ENCODE peak calls at places on chromosomes 3 and 15, in nine cellular contexts. One of them, this sample, is unnamed.

GRCh38 chr3:125003369-125003853 is 52.4 kb downstream of the HEG1 start:
- DNase-seq in Daoy: no peak
- DNase-seq in stimulated activated CD4-positive, alpha-beta T cell treated with anti-CD3 and anti-CD28 coated beads, Interleukin-2, amount 100 ng/mL, for 48 hours: no peak
- DNase-seq in NCI-H1694 treated with DMSO at 0.1 percent for 48 hours: no peak
- DNase-seq in activated effector memory CD4-positive, alpha-beta T cell treated with anti-CD3 and anti-CD28 coated beads, Interleukin-2, amount 50 U/mL, for 16 hours: no peak
- DNase-seq in activated CD4-positive, alpha-beta T cell treated with anti-CD3 and anti-CD28 coated beads, Interleukin-2, amount 50 U/mL, for 24 hours: no peak
- DNase-seq in endothelial cell: no peak
- DNase-seq in RCC 7860: no peak
- DNase-seq in posterior vena cava: no peak
- DNase-seq in this sample: no peak

GRCh38 chr3:161014997-161015749 is 90.0 kb downstream of the B3GALNT1 start:
- DNase-seq in NCI-H1694 treated with DMSO at 0.1 percent for 48 hours: peak; percentile 35
- DNase-seq in activated CD4-positive, alpha-beta T cell treated with anti-CD3 and anti-CD28 coated beads, Interleukin-2, amount 50 U/mL, for 24 hours: no peak
- DNase-seq in Daoy: no peak
- DNase-seq in activated effector memory CD4-positive, alpha-beta T cell treated with anti-CD3 and anti-CD28 coated beads, Interleukin-2, amount 50 U/mL, for 16 hours: no peak
- DNase-seq in posterior vena cava: no peak
- DNase-seq in stimulated activated CD4-positive, alpha-beta T cell treated with anti-CD3 and anti-CD28 coated beads, Interleukin-2, amount 100 ng/mL, for 48 hours: no peak
- DNase-seq in endothelial cell: no peak
- DNase-seq in RCC 7860: no peak
- DNase-seq in this sample: no peak

GRCh38 chr3:23646201-23646955 is 159.4 kb upstream of the UBE2E1 start:
- DNase-seq in activated CD4-positive, alpha-beta T cell treated with anti-CD3 and anti-CD28 coated beads, Interleukin-2, amount 50 U/mL, for 24 hours: no peak
- DNase-seq in RCC 7860: no peak
- DNase-seq in Daoy: no peak
- DNase-seq in endothelial cell: no peak
- DNase-seq in NCI-H1694 treated with DMSO at 0.1 percent for 48 hours: no peak
- DNase-seq in activated effector memory CD4-positive, alpha-beta T cell treated with anti-CD3 and anti-CD28 coated beads, Interleukin-2, amount 50 U/mL, for 16 hours: no peak
- DNase-seq in stimulated activated CD4-positive, alpha-beta T cell treated with anti-CD3 and anti-CD28 coated beads, Interleukin-2, amount 100 ng/mL, for 48 hours: no peak
- DNase-seq in posterior vena cava: no peak
- DNase-seq in this sample: no peak

GRCh38 chr3:87120850-87121249 is 106.3 kb upstream of the CHMP2B start:
- DNase-seq in Daoy: no peak
- DNase-seq in posterior vena cava: no peak
- DNase-seq in NCI-H1694 treated with DMSO at 0.1 percent for 48 hours: peak; percentile 21
- DNase-seq in activated CD4-positive, alpha-beta T cell treated with anti-CD3 and anti-CD28 coated beads, Interleukin-2, amount 50 U/mL, for 24 hours: no peak
- DNase-seq in endothelial cell: no peak
- DNase-seq in activated effector memory CD4-positive, alpha-beta T cell treated with anti-CD3 and anti-CD28 coated beads, Interleukin-2, amount 50 U/mL, for 16 hours: no peak
- DNase-seq in RCC 7860: no peak
- DNase-seq in stimulated activated CD4-positive, alpha-beta T cell treated with anti-CD3 and anti-CD28 coated beads, Interleukin-2, amount 100 ng/mL, for 48 hours: no peak
- DNase-seq in this sample: no peak

GRCh38 chr3:52742418-52743041 is 28.2 kb downstream of the NEK4 start:
- DNase-seq in stimulated activated CD4-positive, alpha-beta T cell treated with anti-CD3 and anti-CD28 coated beads, Interleukin-2, amount 100 ng/mL, for 48 hours: no peak
- DNase-seq in activated effector memory CD4-positive, alpha-beta T cell treated with anti-CD3 and anti-CD28 coated beads, Interleukin-2, amount 50 U/mL, for 16 hours: no peak
- DNase-seq in NCI-H1694 treated with DMSO at 0.1 percent for 48 hours: peak; percentile 12
- DNase-seq in activated CD4-positive, alpha-beta T cell treated with anti-CD3 and anti-CD28 coated beads, Interleukin-2, amount 50 U/mL, for 24 hours: no peak
- DNase-seq in endothelial cell: no peak
- DNase-seq in Daoy: peak; percentile 3
- DNase-seq in RCC 7860: peak; percentile 25
- DNase-seq in posterior vena cava: no peak
- DNase-seq in this sample: peak; percentile 49

GRCh38 chr15:63015618-63016017 is 26.9 kb upstream of the TPM1 start:
- DNase-seq in RCC 7860: peak; percentile 75
- DNase-seq in posterior vena cava: no peak
- DNase-seq in activated effector memory CD4-positive, alpha-beta T cell treated with anti-CD3 and anti-CD28 coated beads, Interleukin-2, amount 50 U/mL, for 16 hours: no peak
- DNase-seq in stimulated activated CD4-positive, alpha-beta T cell treated with anti-CD3 and anti-CD28 coated beads, Interleukin-2, amount 100 ng/mL, for 48 hours: no peak
- DNase-seq in endothelial cell: no peak
- DNase-seq in NCI-H1694 treated with DMSO at 0.1 percent for 48 hours: no peak
- DNase-seq in Daoy: peak; percentile 69
- DNase-seq in activated CD4-positive, alpha-beta T cell treated with anti-CD3 and anti-CD28 coated beads, Interleukin-2, amount 50 U/mL, for 24 hours: no peak
- DNase-seq in this sample: no peak

GRCh38 chr3:123817413-123817812 is 66.7 kb downstream of the MYLK start:
- DNase-seq in RCC 7860: no peak
- DNase-seq in stimulated activated CD4-positive, alpha-beta T cell treated with anti-CD3 and anti-CD28 coated beads, Interleukin-2, amount 100 ng/mL, for 48 hours: no peak
- DNase-seq in activated CD4-positive, alpha-beta T cell treated with anti-CD3 and anti-CD28 coated beads, Interleukin-2, amount 50 U/mL, for 24 hours: no peak
- DNase-seq in Daoy: peak; percentile 36
- DNase-seq in NCI-H1694 treated with DMSO at 0.1 percent for 48 hours: no peak
- DNase-seq in endothelial cell: no peak
- DNase-seq in activated effector memory CD4-positive, alpha-beta T cell treated with anti-CD3 and anti-CD28 coated beads, Interleukin-2, amount 50 U/mL, for 16 hours: no peak
- DNase-seq in posterior vena cava: no peak
- DNase-seq in this sample: no peak

GRCh38 chr3:42300013-42300412 is 34.0 kb upstream of the CCK start:
- DNase-seq in activated CD4-positive, alpha-beta T cell treated with anti-CD3 and anti-CD28 coated beads, Interleukin-2, amount 50 U/mL, for 24 hours: no peak
- DNase-seq in Daoy: peak; percentile 19
- DNase-seq in activated effector memory CD4-positive, alpha-beta T cell treated with anti-CD3 and anti-CD28 coated beads, Interleukin-2, amount 50 U/mL, for 16 hours: no peak
- DNase-seq in stimulated activated CD4-positive, alpha-beta T cell treated with anti-CD3 and anti-CD28 coated beads, Interleukin-2, amount 100 ng/mL, for 48 hours: peak; percentile 9
- DNase-seq in NCI-H1694 treated with DMSO at 0.1 percent for 48 hours: no peak
- DNase-seq in posterior vena cava: no peak
- DNase-seq in endothelial cell: peak; percentile 68
- DNase-seq in RCC 7860: no peak
- DNase-seq in this sample: no peak

GRCh38 chr3:136728434-136728833 is 23.7 kb downstream of the STAG1 start:
- DNase-seq in activated CD4-positive, alpha-beta T cell treated with anti-CD3 and anti-CD28 coated beads, Interleukin-2, amount 50 U/mL, for 24 hours: no peak
- DNase-seq in stimulated activated CD4-positive, alpha-beta T cell treated with anti-CD3 and anti-CD28 coated beads, Interleukin-2, amount 100 ng/mL, for 48 hours: no peak
- DNase-seq in endothelial cell: no peak
- DNase-seq in Daoy: no peak
- DNase-seq in activated effector memory CD4-positive, alpha-beta T cell treated with anti-CD3 and anti-CD28 coated beads, Interleukin-2, amount 50 U/mL, for 16 hours: no peak
- DNase-seq in posterior vena cava: no peak
- DNase-seq in NCI-H1694 treated with DMSO at 0.1 percent for 48 hours: no peak
- DNase-seq in RCC 7860: no peak
- DNase-seq in this sample: no peak

GRCh38 chr15:44802336-44802735 is 66.0 kb downstream of the TRIM69 start:
- DNase-seq in activated CD4-positive, alpha-beta T cell treated with anti-CD3 and anti-CD28 coated beads, Interleukin-2, amount 50 U/mL, for 24 hours: no peak
- DNase-seq in endothelial cell: no peak
- DNase-seq in Daoy: no peak
- DNase-seq in NCI-H1694 treated with DMSO at 0.1 percent for 48 hours: no peak
- DNase-seq in posterior vena cava: no peak
- DNase-seq in stimulated activated CD4-positive, alpha-beta T cell treated with anti-CD3 and anti-CD28 coated beads, Interleukin-2, amount 100 ng/mL, for 48 hours: no peak
- DNase-seq in activated effector memory CD4-positive, alpha-beta T cell treated with anti-CD3 and anti-CD28 coated beads, Interleukin-2, amount 50 U/mL, for 16 hours: no peak
- DNase-seq in RCC 7860: no peak
- DNase-seq in this sample: no peak

GRCh38 chr3:152309535-152310317 is 41.0 kb downstream of the MBNL1 start:
- DNase-seq in RCC 7860: peak; percentile 82
- DNase-seq in NCI-H1694 treated with DMSO at 0.1 percent for 48 hours: no peak
- DNase-seq in activated CD4-positive, alpha-beta T cell treated with anti-CD3 and anti-CD28 coated beads, Interleukin-2, amount 50 U/mL, for 24 hours: no peak
- DNase-seq in endothelial cell: no peak
- DNase-seq in stimulated activated CD4-positive, alpha-beta T cell treated with anti-CD3 and anti-CD28 coated beads, Interleukin-2, amount 100 ng/mL, for 48 hours: no peak
- DNase-seq in activated effector memory CD4-positive, alpha-beta T cell treated with anti-CD3 and anti-CD28 coated beads, Interleukin-2, amount 50 U/mL, for 16 hours: no peak
- DNase-seq in Daoy: no peak
- DNase-seq in posterior vena cava: no peak
- DNase-seq in this sample: no peak

GRCh38 chr15:97875513-97876285 is 84.8 kb upstream of the ARRDC4 start:
- DNase-seq in activated effector memory CD4-positive, alpha-beta T cell treated with anti-CD3 and anti-CD28 coated beads, Interleukin-2, amount 50 U/mL, for 16 hours: no peak
- DNase-seq in NCI-H1694 treated with DMSO at 0.1 percent for 48 hours: no peak
- DNase-seq in RCC 7860: no peak
- DNase-seq in Daoy: peak; percentile 79
- DNase-seq in activated CD4-positive, alpha-beta T cell treated with anti-CD3 and anti-CD28 coated beads, Interleukin-2, amount 50 U/mL, for 24 hours: no peak
- DNase-seq in stimulated activated CD4-positive, alpha-beta T cell treated with anti-CD3 and anti-CD28 coated beads, Interleukin-2, amount 100 ng/mL, for 48 hours: no peak
- DNase-seq in endothelial cell: peak; percentile 33
- DNase-seq in posterior vena cava: no peak
- DNase-seq in this sample: no peak

GRCh38 chr3:80213076-80213475 is 445.3 kb upstream of the ROBO1 start:
- DNase-seq in Daoy: no peak
- DNase-seq in RCC 7860: no peak
- DNase-seq in NCI-H1694 treated with DMSO at 0.1 percent for 48 hours: no peak
- DNase-seq in activated CD4-positive, alpha-beta T cell treated with anti-CD3 and anti-CD28 coated beads, Interleukin-2, amount 50 U/mL, for 24 hours: no peak
- DNase-seq in activated effector memory CD4-positive, alpha-beta T cell treated with anti-CD3 and anti-CD28 coated beads, Interleukin-2, amount 50 U/mL, for 16 hours: no peak
- DNase-seq in endothelial cell: no peak
- DNase-seq in posterior vena cava: no peak
- DNase-seq in stimulated activated CD4-positive, alpha-beta T cell treated with anti-CD3 and anti-CD28 coated beads, Interleukin-2, amount 100 ng/mL, for 48 hours: no peak
- DNase-seq in this sample: no peak

GRCh38 chr3:55897573-55898224 is 410.6 kb upstream of the WNT5A start:
- DNase-seq in endothelial cell: peak; percentile 12
- DNase-seq in RCC 7860: no peak
- DNase-seq in stimulated activated CD4-positive, alpha-beta T cell treated with anti-CD3 and anti-CD28 coated beads, Interleukin-2, amount 100 ng/mL, for 48 hours: no peak
- DNase-seq in activated effector memory CD4-positive, alpha-beta T cell treated with anti-CD3 and anti-CD28 coated beads, Interleukin-2, amount 50 U/mL, for 16 hours: no peak
- DNase-seq in NCI-H1694 treated with DMSO at 0.1 percent for 48 hours: no peak
- DNase-seq in activated CD4-positive, alpha-beta T cell treated with anti-CD3 and anti-CD28 coated beads, Interleukin-2, amount 50 U/mL, for 24 hours: no peak
- DNase-seq in posterior vena cava: no peak
- DNase-seq in Daoy: peak; percentile 25
- DNase-seq in this sample: no peak

GRCh38 chr15:36682091-36682490 is 102.7 kb downstream of the CDIN1 start:
- DNase-seq in posterior vena cava: no peak
- DNase-seq in activated CD4-positive, alpha-beta T cell treated with anti-CD3 and anti-CD28 coated beads, Interleukin-2, amount 50 U/mL, for 24 hours: no peak
- DNase-seq in NCI-H1694 treated with DMSO at 0.1 percent for 48 hours: no peak
- DNase-seq in RCC 7860: no peak
- DNase-seq in stimulated activated CD4-positive, alpha-beta T cell treated with anti-CD3 and anti-CD28 coated beads, Interleukin-2, amount 100 ng/mL, for 48 hours: no peak
- DNase-seq in activated effector memory CD4-positive, alpha-beta T cell treated with anti-CD3 and anti-CD28 coated beads, Interleukin-2, amount 50 U/mL, for 16 hours: no peak
- DNase-seq in Daoy: no peak
- DNase-seq in endothelial cell: no peak
- DNase-seq in this sample: no peak

GRCh38 chr15:58467722-58468436 is 36.1 kb downstream of the LIPC start:
- DNase-seq in RCC 7860: peak; percentile 63
- DNase-seq in endothelial cell: no peak
- DNase-seq in posterior vena cava: no peak
- DNase-seq in activated CD4-positive, alpha-beta T cell treated with anti-CD3 and anti-CD28 coated beads, Interleukin-2, amount 50 U/mL, for 24 hours: no peak
- DNase-seq in NCI-H1694 treated with DMSO at 0.1 percent for 48 hours: no peak
- DNase-seq in activated effector memory CD4-positive, alpha-beta T cell treated with anti-CD3 and anti-CD28 coated beads, Interleukin-2, amount 50 U/mL, for 16 hours: no peak
- DNase-seq in Daoy: no peak
- DNase-seq in stimulated activated CD4-positive, alpha-beta T cell treated with anti-CD3 and anti-CD28 coated beads, Interleukin-2, amount 100 ng/mL, for 48 hours: no peak
- DNase-seq in this sample: no peak

GRCh38 chr3:61796088-61796680 is 234.8 kb downstream of the PTPRG start:
- DNase-seq in Daoy: no peak
- DNase-seq in posterior vena cava: no peak
- DNase-seq in activated effector memory CD4-positive, alpha-beta T cell treated with anti-CD3 and anti-CD28 coated beads, Interleukin-2, amount 50 U/mL, for 16 hours: no peak
- DNase-seq in NCI-H1694 treated with DMSO at 0.1 percent for 48 hours: no peak
- DNase-seq in stimulated activated CD4-positive, alpha-beta T cell treated with anti-CD3 and anti-CD28 coated beads, Interleukin-2, amount 100 ng/mL, for 48 hours: no peak
- DNase-seq in endothelial cell: no peak
- DNase-seq in RCC 7860: no peak
- DNase-seq in activated CD4-positive, alpha-beta T cell treated with anti-CD3 and anti-CD28 coated beads, Interleukin-2, amount 50 U/mL, for 24 hours: no peak
- DNase-seq in this sample: no peak

GRCh38 chr3:99686955-99687612 is 48.7 kb downstream of the COL8A1 start:
- DNase-seq in stimulated activated CD4-positive, alpha-beta T cell treated with anti-CD3 and anti-CD28 coated beads, Interleukin-2, amount 100 ng/mL, for 48 hours: peak; percentile 41
- DNase-seq in endothelial cell: peak; percentile 76
- DNase-seq in activated effector memory CD4-positive, alpha-beta T cell treated with anti-CD3 and anti-CD28 coated beads, Interleukin-2, amount 50 U/mL, for 16 hours: peak; percentile 66
- DNase-seq in posterior vena cava: peak; percentile 86
- DNase-seq in activated CD4-positive, alpha-beta T cell treated with anti-CD3 and anti-CD28 coated beads, Interleukin-2, amount 50 U/mL, for 24 hours: peak; percentile 4
- DNase-seq in Daoy: peak; percentile 71
- DNase-seq in RCC 7860: peak; percentile 58
- DNase-seq in NCI-H1694 treated with DMSO at 0.1 percent for 48 hours: peak; percentile 19
- DNase-seq in this sample: no peak

GRCh38 chr3:169286214-169286613 is 377.3 kb downstream of the MECOM start:
- DNase-seq in posterior vena cava: no peak
- DNase-seq in RCC 7860: no peak
- DNase-seq in NCI-H1694 treated with DMSO at 0.1 percent for 48 hours: no peak
- DNase-seq in activated CD4-positive, alpha-beta T cell treated with anti-CD3 and anti-CD28 coated beads, Interleukin-2, amount 50 U/mL, for 24 hours: no peak
- DNase-seq in activated effector memory CD4-positive, alpha-beta T cell treated with anti-CD3 and anti-CD28 coated beads, Interleukin-2, amount 50 U/mL, for 16 hours: no peak
- DNase-seq in endothelial cell: no peak
- DNase-seq in stimulated activated CD4-positive, alpha-beta T cell treated with anti-CD3 and anti-CD28 coated beads, Interleukin-2, amount 100 ng/mL, for 48 hours: no peak
- DNase-seq in Daoy: no peak
- DNase-seq in this sample: no peak

GRCh38 chr3:66083096-66083960 is 44.6 kb upstream of the MAGI1 start:
- DNase-seq in Daoy: no peak
- DNase-seq in endothelial cell: no peak
- DNase-seq in posterior vena cava: no peak
- DNase-seq in activated effector memory CD4-positive, alpha-beta T cell treated with anti-CD3 and anti-CD28 coated beads, Interleukin-2, amount 50 U/mL, for 16 hours: no peak
- DNase-seq in RCC 7860: no peak
- DNase-seq in stimulated activated CD4-positive, alpha-beta T cell treated with anti-CD3 and anti-CD28 coated beads, Interleukin-2, amount 100 ng/mL, for 48 hours: no peak
- DNase-seq in activated CD4-positive, alpha-beta T cell treated with anti-CD3 and anti-CD28 coated beads, Interleukin-2, amount 50 U/mL, for 24 hours: no peak
- DNase-seq in NCI-H1694 treated with DMSO at 0.1 percent for 48 hours: no peak
- DNase-seq in this sample: no peak

GRCh38 chr3:196585044-196585757 is 16.7 kb downstream of the FBXO45 start:
- DNase-seq in activated CD4-positive, alpha-beta T cell treated with anti-CD3 and anti-CD28 coated beads, Interleukin-2, amount 50 U/mL, for 24 hours: no peak
- DNase-seq in activated effector memory CD4-positive, alpha-beta T cell treated with anti-CD3 and anti-CD28 coated beads, Interleukin-2, amount 50 U/mL, for 16 hours: no peak
- DNase-seq in NCI-H1694 treated with DMSO at 0.1 percent for 48 hours: no peak
- DNase-seq in posterior vena cava: no peak
- DNase-seq in Daoy: no peak
- DNase-seq in stimulated activated CD4-positive, alpha-beta T cell treated with anti-CD3 and anti-CD28 coated beads, Interleukin-2, amount 100 ng/mL, for 48 hours: no peak
- DNase-seq in endothelial cell: no peak
- DNase-seq in RCC 7860: no peak
- DNase-seq in this sample: no peak

GRCh38 chr3:36540898-36541518 is 160.7 kb downstream of the STAC start:
- DNase-seq in Daoy: peak; percentile 7
- DNase-seq in endothelial cell: peak; percentile 53
- DNase-seq in activated effector memory CD4-positive, alpha-beta T cell treated with anti-CD3 and anti-CD28 coated beads, Interleukin-2, amount 50 U/mL, for 16 hours: no peak
- DNase-seq in posterior vena cava: no peak
- DNase-seq in stimulated activated CD4-positive, alpha-beta T cell treated with anti-CD3 and anti-CD28 coated beads, Interleukin-2, amount 100 ng/mL, for 48 hours: no peak
- DNase-seq in activated CD4-positive, alpha-beta T cell treated with anti-CD3 and anti-CD28 coated beads, Interleukin-2, amount 50 U/mL, for 24 hours: no peak
- DNase-seq in RCC 7860: peak; percentile 10
- DNase-seq in NCI-H1694 treated with DMSO at 0.1 percent for 48 hours: no peak
- DNase-seq in this sample: no peak

GRCh38 chr15:99974246-99974645 is 241.0 kb upstream of the LYSMD4 start:
- DNase-seq in endothelial cell: no peak
- DNase-seq in posterior vena cava: no peak
- DNase-seq in RCC 7860: no peak
- DNase-seq in NCI-H1694 treated with DMSO at 0.1 percent for 48 hours: no peak
- DNase-seq in stimulated activated CD4-positive, alpha-beta T cell treated with anti-CD3 and anti-CD28 coated beads, Interleukin-2, amount 100 ng/mL, for 48 hours: no peak
- DNase-seq in Daoy: no peak
- DNase-seq in activated CD4-positive, alpha-beta T cell treated with anti-CD3 and anti-CD28 coated beads, Interleukin-2, amount 50 U/mL, for 24 hours: no peak
- DNase-seq in activated effector memory CD4-positive, alpha-beta T cell treated with anti-CD3 and anti-CD28 coated beads, Interleukin-2, amount 50 U/mL, for 16 hours: no peak
- DNase-seq in this sample: no peak

GRCh38 chr3:45677045-45677436 is 12.2 kb upstream of the SACM1L start:
- DNase-seq in NCI-H1694 treated with DMSO at 0.1 percent for 48 hours: no peak
- DNase-seq in endothelial cell: peak; percentile 25
- DNase-seq in activated effector memory CD4-positive, alpha-beta T cell treated with anti-CD3 and anti-CD28 coated beads, Interleukin-2, amount 50 U/mL, for 16 hours: peak; percentile 79
- DNase-seq in posterior vena cava: no peak
- DNase-seq in activated CD4-positive, alpha-beta T cell treated with anti-CD3 and anti-CD28 coated beads, Interleukin-2, amount 50 U/mL, for 24 hours: peak; percentile 41
- DNase-seq in RCC 7860: peak; percentile 5
- DNase-seq in stimulated activated CD4-positive, alpha-beta T cell treated with anti-CD3 and anti-CD28 coated beads, Interleukin-2, amount 100 ng/mL, for 48 hours: no peak
- DNase-seq in Daoy: no peak
- DNase-seq in this sample: no peak

GRCh38 chr15:83570756-83571155 is 83.2 kb upstream of the ADAMTSL3 start:
- DNase-seq in posterior vena cava: no peak
- DNase-seq in Daoy: no peak
- DNase-seq in stimulated activated CD4-positive, alpha-beta T cell treated with anti-CD3 and anti-CD28 coated beads, Interleukin-2, amount 100 ng/mL, for 48 hours: no peak
- DNase-seq in RCC 7860: no peak
- DNase-seq in activated CD4-positive, alpha-beta T cell treated with anti-CD3 and anti-CD28 coated beads, Interleukin-2, amount 50 U/mL, for 24 hours: no peak
- DNase-seq in activated effector memory CD4-positive, alpha-beta T cell treated with anti-CD3 and anti-CD28 coated beads, Interleukin-2, amount 50 U/mL, for 16 hours: no peak
- DNase-seq in endothelial cell: no peak
- DNase-seq in NCI-H1694 treated with DMSO at 0.1 percent for 48 hours: no peak
- DNase-seq in this sample: no peak

GRCh38 chr15:46815765-46816164 is 901.5 kb upstream of the SEMA6D start:
- DNase-seq in activated effector memory CD4-positive, alpha-beta T cell treated with anti-CD3 and anti-CD28 coated beads, Interleukin-2, amount 50 U/mL, for 16 hours: no peak
- DNase-seq in endothelial cell: no peak
- DNase-seq in Daoy: peak; percentile 8
- DNase-seq in activated CD4-positive, alpha-beta T cell treated with anti-CD3 and anti-CD28 coated beads, Interleukin-2, amount 50 U/mL, for 24 hours: no peak
- DNase-seq in RCC 7860: no peak
- DNase-seq in NCI-H1694 treated with DMSO at 0.1 percent for 48 hours: no peak
- DNase-seq in posterior vena cava: no peak
- DNase-seq in stimulated activated CD4-positive, alpha-beta T cell treated with anti-CD3 and anti-CD28 coated beads, Interleukin-2, amount 100 ng/mL, for 48 hours: no peak
- DNase-seq in this sample: no peak

GRCh38 chr3:141015486-141015885 is 35.7 kb upstream of the SPSB4 start:
- DNase-seq in posterior vena cava: no peak
- DNase-seq in activated CD4-positive, alpha-beta T cell treated with anti-CD3 and anti-CD28 coated beads, Interleukin-2, amount 50 U/mL, for 24 hours: no peak
- DNase-seq in endothelial cell: no peak
- DNase-seq in RCC 7860: no peak
- DNase-seq in activated effector memory CD4-positive, alpha-beta T cell treated with anti-CD3 and anti-CD28 coated beads, Interleukin-2, amount 50 U/mL, for 16 hours: no peak
- DNase-seq in stimulated activated CD4-positive, alpha-beta T cell treated with anti-CD3 and anti-CD28 coated beads, Interleukin-2, amount 100 ng/mL, for 48 hours: no peak
- DNase-seq in NCI-H1694 treated with DMSO at 0.1 percent for 48 hours: no peak
- DNase-seq in Daoy: peak; percentile 32
- DNase-seq in this sample: no peak

GRCh38 chr3:58994746-58995330 is 55.0 kb downstream of the CFAP20DC start:
- DNase-seq in activated effector memory CD4-positive, alpha-beta T cell treated with anti-CD3 and anti-CD28 coated beads, Interleukin-2, amount 50 U/mL, for 16 hours: no peak
- DNase-seq in stimulated activated CD4-positive, alpha-beta T cell treated with anti-CD3 and anti-CD28 coated beads, Interleukin-2, amount 100 ng/mL, for 48 hours: peak; percentile 6
- DNase-seq in activated CD4-positive, alpha-beta T cell treated with anti-CD3 and anti-CD28 coated beads, Interleukin-2, amount 50 U/mL, for 24 hours: peak; percentile 32
- DNase-seq in RCC 7860: peak; percentile 45
- DNase-seq in posterior vena cava: no peak
- DNase-seq in Daoy: peak; percentile 49
- DNase-seq in NCI-H1694 treated with DMSO at 0.1 percent for 48 hours: peak; percentile 20
- DNase-seq in endothelial cell: peak; percentile 33
- DNase-seq in this sample: peak; percentile 22

GRCh38 chr3:94525039-94525438 is 462.2 kb downstream of the NSUN3 start:
- DNase-seq in activated effector memory CD4-positive, alpha-beta T cell treated with anti-CD3 and anti-CD28 coated beads, Interleukin-2, amount 50 U/mL, for 16 hours: no peak
- DNase-seq in activated CD4-positive, alpha-beta T cell treated with anti-CD3 and anti-CD28 coated beads, Interleukin-2, amount 50 U/mL, for 24 hours: no peak
- DNase-seq in Daoy: no peak
- DNase-seq in RCC 7860: no peak
- DNase-seq in endothelial cell: no peak
- DNase-seq in posterior vena cava: no peak
- DNase-seq in stimulated activated CD4-positive, alpha-beta T cell treated with anti-CD3 and anti-CD28 coated beads, Interleukin-2, amount 100 ng/mL, for 48 hours: no peak
- DNase-seq in NCI-H1694 treated with DMSO at 0.1 percent for 48 hours: no peak
- DNase-seq in this sample: no peak

GRCh38 chr3:28743843-28744242 is 395.2 kb upstream of the AZI2 start:
- DNase-seq in endothelial cell: no peak
- DNase-seq in activated effector memory CD4-positive, alpha-beta T cell treated with anti-CD3 and anti-CD28 coated beads, Interleukin-2, amount 50 U/mL, for 16 hours: no peak
- DNase-seq in posterior vena cava: no peak
- DNase-seq in activated CD4-positive, alpha-beta T cell treated with anti-CD3 and anti-CD28 coated beads, Interleukin-2, amount 50 U/mL, for 24 hours: no peak
- DNase-seq in Daoy: no peak
- DNase-seq in NCI-H1694 treated with DMSO at 0.1 percent for 48 hours: no peak
- DNase-seq in RCC 7860: no peak
- DNase-seq in stimulated activated CD4-positive, alpha-beta T cell treated with anti-CD3 and anti-CD28 coated beads, Interleukin-2, amount 100 ng/mL, for 48 hours: no peak
- DNase-seq in this sample: no peak

GRCh38 chr3:104951426-104951825 is 415.3 kb upstream of the ALCAM start:
- DNase-seq in activated effector memory CD4-positive, alpha-beta T cell treated with anti-CD3 and anti-CD28 coated beads, Interleukin-2, amount 50 U/mL, for 16 hours: no peak
- DNase-seq in stimulated activated CD4-positive, alpha-beta T cell treated with anti-CD3 and anti-CD28 coated beads, Interleukin-2, amount 100 ng/mL, for 48 hours: no peak
- DNase-seq in posterior vena cava: no peak
- DNase-seq in RCC 7860: no peak
- DNase-seq in NCI-H1694 treated with DMSO at 0.1 percent for 48 hours: no peak
- DNase-seq in Daoy: no peak
- DNase-seq in endothelial cell: no peak
- DNase-seq in activated CD4-positive, alpha-beta T cell treated with anti-CD3 and anti-CD28 coated beads, Interleukin-2, amount 50 U/mL, for 24 hours: no peak
- DNase-seq in this sample: no peak

This sample was measured in D721Med.